ENCODE peak calls at places on chromosomes 1 and 21, in eight cellular contexts. Y, P, J, K, U, D, H and T are unnamed samples.

GRCh38 chr1:114323959-114324825 is 170.5 kb upstream of the SYT6 start:
- DNase-seq in Y (no peak), P (no peak), J (no peak), K (no peak), U (no peak), D (no peak), H (no peak), T (no peak)

GRCh38 chr1:72557446-72558049 is 275.2 kb upstream of the NEGR1 start:
- DNase-seq in Y (peak; percentile 28), P (peak; percentile 79), J (no peak), K (no peak), U (no peak), D (no peak), H (no peak), T (peak; percentile 36)

GRCh38 chr1:206737729-206738222 is 32.8 kb upstream of the IL19 start:
- DNase-seq in Y (no peak), P (no peak), J (no peak), K (no peak), U (no peak), D (no peak), H (no peak), T (no peak)

GRCh38 chr21:43922949-43923348 is 57.9 kb downstream of the AGPAT3 start:
- DNase-seq in Y (no peak), P (no peak), J (no peak), K (no peak), U (no peak), D (no peak), H (peak; percentile 51), T (no peak)

GRCh38 chr1:156797212-156797871 is 19.3 kb downstream of the SH2D2A start:
- DNase-seq in Y (peak; percentile 69), P (peak; percentile 89), J (peak; percentile 63), K (no peak), U (no peak), D (no peak), H (peak; percentile 33), T (peak; percentile 69)

GRCh38 chr1:172293379-172293778 is 127.1 kb upstream of the C1orf105 start:
- DNase-seq in Y (no peak), P (no peak), J (no peak), K (no peak), U (no peak), D (peak; percentile 64), H (no peak), T (no peak)

GRCh38 chr21:28337319-28337718 is 655.4 kb downstream of the LTN1 start:
- DNase-seq in Y (peak; percentile 39), P (no peak), J (no peak), K (no peak), U (no peak), D (peak; percentile 51), H (no peak), T (no peak)

GRCh38 chr1:212759683-212760082 is 31.9 kb downstream of the NSL1 start:
- DNase-seq in Y (no peak), P (no peak), J (no peak), K (no peak), U (no peak), D (no peak), H (no peak), T (no peak)

GRCh38 chr1:6099787-6100765 is 54.4 kb downstream of the KCNAB2 start:
- DNase-seq in Y (no peak), P (no peak), J (no peak), K (peak; percentile 20), U (no peak), D (no peak), H (no peak), T (peak; percentile 33)

GRCh38 chr1:95951291-95951690 is 717.3 kb downstream of the RWDD3 start:
- DNase-seq in Y (no peak), P (no peak), J (no peak), K (no peak), U (no peak), D (no peak), H (no peak), T (no peak)

GRCh38 chr1:10031461-10031860 is 1.3 kb upstream of the UBE4B start:
- DNase-seq in Y (no peak), P (no peak), J (no peak), K (no peak), U (no peak), D (no peak), H (no peak), T (no peak)

GRCh38 chr1:165828103-165828558 is 717 bp downstream of the UCK2 start:
- DNase-seq in Y (peak; percentile 65), P (peak; percentile 74), J (peak; percentile 79), K (peak; percentile 22), U (peak; percentile 25), D (no peak), H (peak; percentile 48), T (peak; percentile 70)

GRCh38 chr1:8155528-8156186 is 129.5 kb upstream of the ERRFI1 start:
- DNase-seq in Y (peak; percentile 17), P (peak; percentile 83), J (no peak), K (no peak), U (no peak), D (no peak), H (peak; percentile 34), T (peak; percentile 37)

GRCh38 chr1:48870596-48870995 is 93.9 kb upstream of the BEND5 start:
- DNase-seq in Y (peak; percentile 17), P (peak; percentile 75), J (no peak), K (no peak), U (no peak), D (no peak), H (no peak), T (peak; percentile 32)

GRCh38 chr1:15501208-15502032 is 22.6 kb downstream of the CASP9 start:
- DNase-seq in Y (peak; percentile 78), P (peak; percentile 92), J (peak; percentile 79), K (peak; percentile 52), U (peak; percentile 42), D (no peak), H (peak; percentile 79), T (peak; percentile 65)

GRCh38 chr1:245823408-245824147 is 668.8 kb downstream of the KIF26B start:
- DNase-seq in Y (no peak), P (no peak), J (no peak), K (no peak), U (no peak), D (peak; percentile 18), H (no peak), T (no peak)

GRCh38 chr1:161733526-161733925 is 12.2 kb downstream of the FCRLB start:
- DNase-seq in Y (peak; percentile 49), P (no peak), J (no peak), K (no peak), U (no peak), D (peak; percentile 94), H (no peak), T (peak; percentile 61)

GRCh38 chr1:21384620-21385019 is 55.3 kb upstream of the NBPF3 start:
- DNase-seq in Y (no peak), P (no peak), J (no peak), K (no peak), U (no peak), D (no peak), H (no peak), T (no peak)

GRCh38 chr1:66925944-66926343 is 1.2 kb downstream of the MIER1 start:
- DNase-seq in Y (no peak), P (peak; percentile 57), J (no peak), K (no peak), U (no peak), D (no peak), H (no peak), T (no peak)

DNA sequence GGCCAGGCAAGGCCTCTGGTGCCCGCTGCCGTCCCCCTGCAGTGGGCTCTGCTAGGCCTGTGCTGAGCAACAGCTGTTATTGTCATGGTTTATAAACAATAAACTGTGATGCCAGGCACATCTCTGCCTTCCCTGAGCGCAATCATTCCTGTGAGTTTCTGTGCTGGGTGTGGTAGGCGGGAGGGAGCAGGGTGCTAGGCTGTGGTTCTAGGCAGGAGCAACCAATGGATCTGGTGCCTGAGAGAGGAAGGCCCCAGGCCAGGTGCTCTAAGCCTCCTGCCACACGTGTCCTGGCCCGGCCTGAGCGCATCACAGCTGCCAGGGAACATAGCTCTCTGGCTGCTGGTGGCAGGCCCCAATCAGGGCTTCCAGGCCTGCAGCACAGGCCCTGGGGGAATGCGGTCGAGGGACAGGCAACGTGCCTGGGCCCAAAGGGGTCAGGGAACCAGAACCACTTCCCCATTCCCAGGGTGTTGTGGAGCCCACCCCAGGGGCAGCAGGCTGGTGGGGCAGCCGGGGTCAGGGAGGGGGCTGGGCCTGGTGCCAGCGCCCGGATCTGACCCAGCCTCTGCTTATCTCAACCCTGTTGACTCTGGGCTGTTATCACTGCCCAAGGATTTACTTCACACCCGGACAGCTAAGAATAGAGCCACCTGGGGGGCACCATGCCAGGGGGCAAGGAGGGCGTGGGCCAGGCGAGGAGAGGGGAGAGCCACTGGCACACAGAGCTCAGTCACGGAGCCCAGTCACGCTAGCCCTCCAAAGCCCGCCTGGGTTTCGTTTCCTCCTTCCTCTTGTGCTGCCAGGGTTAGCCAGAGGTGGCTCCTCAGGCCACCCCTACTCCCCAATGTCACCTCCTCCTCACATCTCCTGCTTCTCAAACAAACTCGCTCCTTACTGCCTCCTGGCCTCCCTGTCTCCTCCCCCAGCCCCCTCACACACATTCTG is 11.5 kb downstream of the TRIM46 start:
- DNase-seq in Y (peak; percentile 52), P (peak; percentile 56), J (peak; percentile 86), K (peak; percentile 47), U (no peak), D (no peak), H (peak; percentile 93), T (peak; percentile 58)
- TF ChIP-seq CTCF in Y (no peak), P (peak; percentile 33), J (no peak), K (no peak), U (no peak), D (no peak), H (no peak), T (no peak)

GRCh38 chr1:98001764-98002163 is 80.9 kb upstream of the DPYD start:
- DNase-seq in Y (no peak), P (no peak), J (no peak), K (no peak), U (no peak), D (no peak), H (no peak), T (no peak)
- TF ChIP-seq CTCF in Y (peak; percentile 9), P (peak; percentile 38), J (no peak), K (no peak), U (no peak), D (peak; percentile 29), H (no peak), T (no peak)

GRCh38 chr1:99441234-99442095 is 177.2 kb downstream of the PLPPR4 start:
- DNase-seq in Y (peak; percentile 13), P (no peak), J (no peak), K (no peak), U (no peak), D (peak; percentile 61), H (no peak), T (no peak)
- TF ChIP-seq CTCF in Y (no peak), P (no peak), J (no peak), K (no peak), U (no peak), D (no peak), H (no peak), T (no peak)

DNA sequence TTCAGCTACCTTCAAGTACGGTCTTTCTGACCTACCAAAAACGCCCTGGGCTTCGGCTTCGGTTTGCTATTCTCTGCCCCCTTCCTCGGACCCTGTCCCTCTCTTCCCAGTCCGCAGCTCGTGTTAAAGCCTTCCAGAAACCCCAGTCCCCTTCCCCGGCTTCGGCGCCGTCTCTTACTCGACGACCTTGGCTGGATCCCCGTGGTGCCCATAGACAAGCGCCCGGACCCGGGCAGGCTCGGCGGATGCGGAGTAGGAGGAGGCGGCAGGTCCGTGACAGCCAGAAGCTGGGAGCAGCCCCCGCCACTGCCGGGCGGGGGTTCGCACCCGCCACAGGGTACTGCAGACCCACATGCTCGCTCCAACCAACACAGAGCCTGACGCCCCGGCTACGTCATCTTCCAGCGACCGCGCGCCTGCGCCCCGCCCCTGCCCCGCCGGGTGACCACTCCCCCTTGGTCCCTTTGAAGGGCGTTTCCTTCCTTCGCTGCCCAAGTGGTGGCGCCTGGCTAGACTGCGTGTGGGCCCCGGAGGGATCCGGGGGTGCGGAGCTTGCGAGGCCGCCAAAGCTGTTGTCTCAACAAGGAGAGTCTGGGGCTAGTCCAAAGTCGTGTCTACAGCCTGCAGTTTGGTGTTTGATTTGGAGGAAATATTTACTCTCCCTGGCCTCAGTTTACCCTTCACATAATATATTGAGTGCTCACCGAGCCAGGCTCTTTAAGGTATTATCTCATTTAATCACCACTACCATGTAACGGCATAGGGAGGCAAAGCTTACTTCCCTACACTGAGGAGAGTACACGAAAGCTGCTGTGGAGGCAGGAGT is at the start of gene MECR:
- DNase-seq in Y (peak; percentile 95), P (peak; percentile 99), J (peak; percentile 96), K (peak; percentile 94), U (peak; percentile 90), D (peak; percentile 48), H (peak; percentile 95), T (peak; percentile 97)
- TF ChIP-seq CTCF in Y (peak; percentile 5), P (peak; percentile 44), J (peak; percentile 23), K (peak; percentile 35), U (no peak), D (peak; percentile 15), H (no peak), T (peak; percentile 19)